ENCODE peak calls at places on chromosomes 16 and 17, in five cellular contexts. G, O, U, V and I are unnamed samples.

GRCh38 chr17:81166033-81166472 is at the start of gene AATK:
- DNase-seq in V (no peak), O (peak; percentile 52), U (no peak), G (no peak), I (no peak)

GRCh38 chr17:37848690-37849616 is 75.3 kb upstream of the TBC1D3K start:
- DNase-seq in O (no peak), V (peak; percentile 93), G (peak; percentile 16), U (no peak), I (peak; percentile 74)

GRCh38 chr16:56122251-56122650 is 69.0 kb upstream of the GNAO1 start:
- DNase-seq in O (no peak), V (no peak), U (no peak), G (no peak), I (no peak)

GRCh38 chr17:49969134-49969759 is at the start of gene DLX4:
- DNase-seq in U (no peak), O (no peak), V (no peak), G (no peak), I (peak; percentile 58)

GRCh38 chr17:62882284-62882683 is 74.2 kb upstream of the MARCHF10 start:
- DNase-seq in V (no peak), U (no peak), G (no peak), O (no peak), I (peak; percentile 52)

GRCh38 chr17:55576237-55576998 is 65.2 kb upstream of the SMIM36 start:
- DNase-seq in U (no peak), O (no peak), G (no peak), V (peak; percentile 81), I (peak; percentile 66)

GRCh38 chr17:5438716-5439445 is at the start of gene C1QBP:
- DNase-seq in G (peak; percentile 90), V (peak; percentile 88), U (peak; percentile 84), O (peak; percentile 84), I (peak; percentile 91)

GRCh38 chr17:82327289-82327688 is 6.3 kb downstream of the SECTM1 start:
- DNase-seq in O (peak; percentile 35), V (no peak), G (no peak), U (no peak), I (no peak)

GRCh38 chr17:72683506-72684404 is 408.7 kb downstream of the SLC39A11 start:
- DNase-seq in V (peak; percentile 95), U (no peak), G (peak; percentile 66), O (no peak), I (peak; percentile 98)

GRCh38 chr17:42361781-42362186 is 26.5 kb downstream of the STAT3 start:
- DNase-seq in G (no peak), O (peak; percentile 2), U (no peak), V (no peak), I (no peak)

GRCh38 chr16:66933776-66934137 is 445 bp downstream of the CIAO2B start:
- DNase-seq in U (no peak), V (peak; percentile 71), G (no peak), O (no peak), I (peak; percentile 38)

GRCh38 chr17:40373324-40373723 is 8.8 kb upstream of the GJD3 start:
- DNase-seq in O (no peak), V (peak; percentile 73), U (no peak), G (no peak), I (peak; percentile 47)

GRCh38 chr17:45846646-45847045 is 2.0 kb downstream of the SPPL2C start:
- DNase-seq in U (no peak), V (no peak), G (no peak), O (no peak), I (no peak)

GRCh38 chr17:78548725-78549124 is 28.5 kb downstream of the DNAH17 start:
- DNase-seq in G (no peak), V (no peak), U (no peak), O (no peak), I (no peak)

GRCh38 chr17:75307957-75308731 is 18.9 kb upstream of the SLC25A19 start:
- DNase-seq in V (no peak), U (no peak), G (no peak), O (no peak), I (no peak)

GRCh38 chr16:84847554-84848415 is 28.0 kb downstream of the CRISPLD2 start:
- DNase-seq in V (no peak), U (no peak), G (no peak), O (no peak), I (no peak)